ENCODE peak calls at places on chromosomes 4 and X, in seven cellular contexts. One of them, this sample, is unnamed.

GRCh38 chrX:31060013-31060412 is 11.8 kb downstream of the FTHL17 start:
- DNase-seq in HepG2: no peak
- DNase-seq in HCT116: no peak
- DNase-seq in SK-N-SH: no peak
- DNase-seq in K562: no peak
- DNase-seq in GM12878: no peak
- DNase-seq in H1: no peak
- DNase-seq in this sample: no peak

GRCh38 chr4:8689741-8690140 is 97.2 kb downstream of the CPZ start:
- DNase-seq in HepG2: no peak
- DNase-seq in HCT116: no peak
- DNase-seq in SK-N-SH: no peak
- DNase-seq in K562: no peak
- DNase-seq in GM12878: no peak
- DNase-seq in H1: no peak
- DNase-seq in this sample: no peak

GRCh38 chr4:127856485-127857447 is 23.9 kb upstream of the PLK4 start:
- DNase-seq in HepG2: no peak
- DNase-seq in HCT116: no peak
- DNase-seq in SK-N-SH: no peak
- DNase-seq in K562: no peak
- DNase-seq in GM12878: peak; percentile 60
- DNase-seq in H1: no peak
- DNase-seq in this sample: no peak

GRCh38 chr4:54234497-54235205 is 5.6 kb downstream of the PDGFRA start:
- DNase-seq in HepG2: no peak
- DNase-seq in HCT116: no peak
- DNase-seq in SK-N-SH: peak; percentile 30
- DNase-seq in K562: no peak
- DNase-seq in GM12878: no peak
- DNase-seq in H1: no peak
- DNase-seq in this sample: no peak

GRCh38 chr4:5822617-5823016 is 70.3 kb downstream of the CRMP1 start:
- DNase-seq in HepG2: no peak
- DNase-seq in HCT116: no peak
- DNase-seq in SK-N-SH: no peak
- DNase-seq in K562: no peak
- DNase-seq in GM12878: no peak
- DNase-seq in H1: no peak
- DNase-seq in this sample: no peak

GRCh38 chrX:46408553-46409407 is 136.4 kb downstream of the ZNF674 start:
- DNase-seq in HepG2: peak; percentile 18
- DNase-seq in HCT116: peak; percentile 42
- DNase-seq in SK-N-SH: peak; percentile 57
- DNase-seq in K562: peak; percentile 52
- DNase-seq in GM12878: peak; percentile 16
- DNase-seq in H1: peak; percentile 64
- DNase-seq in this sample: peak; percentile 68

GRCh38 chr4:139509727-139510410 is 46.1 kb downstream of the SETD7 start:
- DNase-seq in HepG2: peak; percentile 53
- DNase-seq in HCT116: no peak
- DNase-seq in SK-N-SH: no peak
- DNase-seq in K562: no peak
- DNase-seq in GM12878: no peak
- DNase-seq in H1: no peak
- DNase-seq in this sample: peak; percentile 60

GRCh38 chr4:118807659-118808058 is 28.3 kb downstream of the SEC24D start:
- DNase-seq in HepG2: no peak
- DNase-seq in HCT116: no peak
- DNase-seq in SK-N-SH: peak; percentile 45
- DNase-seq in K562: no peak
- DNase-seq in GM12878: no peak
- DNase-seq in H1: no peak
- DNase-seq in this sample: no peak

GRCh38 chr4:40749717-40750460 is at the start of gene NSUN7:
- DNase-seq in HepG2: no peak
- DNase-seq in HCT116: no peak
- DNase-seq in SK-N-SH: peak; percentile 91
- DNase-seq in K562: no peak
- DNase-seq in GM12878: no peak
- DNase-seq in H1: peak; percentile 93
- DNase-seq in this sample: no peak

GRCh38 chr4:7003879-7004240 is 39.3 kb upstream of the TADA2B start:
- DNase-seq in HepG2: no peak
- DNase-seq in HCT116: no peak
- DNase-seq in SK-N-SH: no peak
- DNase-seq in K562: no peak
- DNase-seq in GM12878: no peak
- DNase-seq in H1: no peak
- DNase-seq in this sample: no peak

GRCh38 chrX:97308161-97308560 is 424.5 kb downstream of the RPA4 start:
- DNase-seq in HepG2: no peak
- DNase-seq in HCT116: no peak
- DNase-seq in SK-N-SH: no peak
- DNase-seq in K562: no peak
- DNase-seq in GM12878: no peak
- DNase-seq in H1: no peak
- DNase-seq in this sample: no peak

GRCh38 chr4:161555689-161556660 is 607.8 kb downstream of the FSTL5 start:
- DNase-seq in HepG2: no peak
- DNase-seq in HCT116: no peak
- DNase-seq in SK-N-SH: no peak
- DNase-seq in K562: no peak
- DNase-seq in GM12878: peak; percentile 88
- DNase-seq in H1: no peak
- DNase-seq in this sample: no peak

GRCh38 chrX:39873111-39873510 is 224.6 kb downstream of the BCOR start:
- DNase-seq in HepG2: no peak
- DNase-seq in HCT116: no peak
- DNase-seq in SK-N-SH: no peak
- DNase-seq in K562: no peak
- DNase-seq in GM12878: no peak
- DNase-seq in H1: no peak
- DNase-seq in this sample: no peak
- TF ChIP-seq JUND in HepG2: no peak
- TF ChIP-seq JUND in HCT116: no peak
- TF ChIP-seq JUND in SK-N-SH: no peak
- TF ChIP-seq JUND in K562: no peak
- TF ChIP-seq JUND in GM12878: no peak
- TF ChIP-seq JUND in H1: no peak
- TF ChIP-seq JUND in this sample: no peak

GRCh38 chr4:22384154-22384553 is 131.7 kb downstream of the ADGRA3 start:
- DNase-seq in HepG2: no peak
- DNase-seq in HCT116: no peak
- DNase-seq in SK-N-SH: no peak
- DNase-seq in K562: no peak
- DNase-seq in GM12878: no peak
- DNase-seq in H1: no peak
- DNase-seq in this sample: no peak

GRCh38 chr4:22391548-22391947 is 124.3 kb downstream of the ADGRA3 start:
- DNase-seq in HepG2: no peak
- DNase-seq in HCT116: no peak
- DNase-seq in SK-N-SH: no peak
- DNase-seq in K562: no peak
- DNase-seq in GM12878: no peak
- DNase-seq in H1: no peak
- DNase-seq in this sample: peak; percentile 34

GRCh38 chr4:22385615-22386014 is 130.3 kb downstream of the ADGRA3 start:
- DNase-seq in HepG2: no peak
- DNase-seq in HCT116: peak; percentile 59
- DNase-seq in SK-N-SH: no peak
- DNase-seq in K562: no peak
- DNase-seq in GM12878: no peak
- DNase-seq in H1: no peak
- DNase-seq in this sample: no peak

DNA sequence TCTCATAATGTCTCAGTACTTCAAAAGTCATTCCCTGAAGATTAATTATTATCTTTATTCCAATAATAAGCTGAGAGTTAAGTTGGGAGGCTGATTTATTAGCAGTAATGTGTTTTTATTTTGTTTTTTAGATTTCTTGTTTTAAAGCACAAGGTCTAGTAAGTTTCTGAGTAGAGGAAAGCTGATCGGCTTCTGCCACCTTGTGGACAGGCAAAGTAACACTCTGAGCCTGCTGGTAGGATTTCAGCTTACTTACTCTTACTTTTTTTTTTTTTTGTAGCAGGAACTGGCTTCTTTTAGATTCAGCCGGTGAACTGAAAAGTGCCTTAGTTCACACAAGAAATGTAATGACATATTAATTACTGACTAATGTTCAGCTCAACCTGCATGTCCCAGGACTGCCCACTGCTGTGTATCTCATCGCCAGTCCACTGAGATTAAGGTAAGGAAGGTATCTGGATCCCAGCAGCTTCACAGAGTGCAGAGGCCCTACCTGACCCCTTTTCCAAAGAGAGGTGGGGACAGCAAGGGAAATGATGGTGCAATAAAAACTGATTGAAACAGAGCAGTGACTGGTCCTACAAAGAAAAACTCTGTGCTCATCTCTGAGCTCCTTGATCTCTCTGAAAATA is 126.5 kb downstream of the ADGRA3 start:
- DNase-seq in HepG2: peak; percentile 59
- DNase-seq in HCT116: peak; percentile 48
- DNase-seq in SK-N-SH: peak; percentile 35
- DNase-seq in K562: peak; percentile 37
- DNase-seq in GM12878: no peak
- DNase-seq in H1: no peak
- DNase-seq in this sample: peak; percentile 2
- TF ChIP-seq JUND in HepG2: no peak
- TF ChIP-seq JUND in HCT116: no peak
- TF ChIP-seq JUND in SK-N-SH: no peak
- TF ChIP-seq JUND in K562: no peak
- TF ChIP-seq JUND in GM12878: no peak
- TF ChIP-seq JUND in H1: no peak
- TF ChIP-seq JUND in this sample: no peak

GRCh38 chrX:147848543-147849448 is 62.9 kb upstream of the FMR1 start:
- DNase-seq in HepG2: no peak
- DNase-seq in HCT116: no peak
- DNase-seq in SK-N-SH: no peak
- DNase-seq in K562: no peak
- DNase-seq in GM12878: no peak
- DNase-seq in H1: no peak
- DNase-seq in this sample: no peak
- TF ChIP-seq JUND in HepG2: no peak
- TF ChIP-seq JUND in HCT116: no peak
- TF ChIP-seq JUND in SK-N-SH: no peak
- TF ChIP-seq JUND in K562: no peak
- TF ChIP-seq JUND in GM12878: no peak
- TF ChIP-seq JUND in H1: no peak
- TF ChIP-seq JUND in this sample: no peak

GRCh38 chr4:157739237-157739636 is 433.6 kb downstream of the GASK1B start:
- DNase-seq in HepG2: no peak
- DNase-seq in HCT116: no peak
- DNase-seq in SK-N-SH: no peak
- DNase-seq in K562: no peak
- DNase-seq in GM12878: no peak
- DNase-seq in H1: no peak
- DNase-seq in this sample: no peak
- TF ChIP-seq JUND in HepG2: no peak
- TF ChIP-seq JUND in HCT116: no peak
- TF ChIP-seq JUND in SK-N-SH: no peak
- TF ChIP-seq JUND in K562: no peak
- TF ChIP-seq JUND in GM12878: no peak
- TF ChIP-seq JUND in H1: no peak
- TF ChIP-seq JUND in this sample: no peak

GRCh38 chr4:142718981-142719380 is 127.1 kb downstream of the INPP4B start:
- DNase-seq in HepG2: no peak
- DNase-seq in HCT116: no peak
- DNase-seq in SK-N-SH: no peak
- DNase-seq in K562: no peak
- DNase-seq in GM12878: no peak
- DNase-seq in H1: no peak
- DNase-seq in this sample: no peak

GRCh38 chr4:142721187-142721586 is 124.9 kb downstream of the INPP4B start:
- DNase-seq in HepG2: no peak
- DNase-seq in HCT116: no peak
- DNase-seq in SK-N-SH: no peak
- DNase-seq in K562: no peak
- DNase-seq in GM12878: no peak
- DNase-seq in H1: no peak
- DNase-seq in this sample: no peak

GRCh38 chr4:142715727-142716126 is 130.4 kb downstream of the INPP4B start:
- DNase-seq in HepG2: no peak
- DNase-seq in HCT116: no peak
- DNase-seq in SK-N-SH: no peak
- DNase-seq in K562: no peak
- DNase-seq in GM12878: no peak
- DNase-seq in H1: no peak
- DNase-seq in this sample: no peak

DNA sequence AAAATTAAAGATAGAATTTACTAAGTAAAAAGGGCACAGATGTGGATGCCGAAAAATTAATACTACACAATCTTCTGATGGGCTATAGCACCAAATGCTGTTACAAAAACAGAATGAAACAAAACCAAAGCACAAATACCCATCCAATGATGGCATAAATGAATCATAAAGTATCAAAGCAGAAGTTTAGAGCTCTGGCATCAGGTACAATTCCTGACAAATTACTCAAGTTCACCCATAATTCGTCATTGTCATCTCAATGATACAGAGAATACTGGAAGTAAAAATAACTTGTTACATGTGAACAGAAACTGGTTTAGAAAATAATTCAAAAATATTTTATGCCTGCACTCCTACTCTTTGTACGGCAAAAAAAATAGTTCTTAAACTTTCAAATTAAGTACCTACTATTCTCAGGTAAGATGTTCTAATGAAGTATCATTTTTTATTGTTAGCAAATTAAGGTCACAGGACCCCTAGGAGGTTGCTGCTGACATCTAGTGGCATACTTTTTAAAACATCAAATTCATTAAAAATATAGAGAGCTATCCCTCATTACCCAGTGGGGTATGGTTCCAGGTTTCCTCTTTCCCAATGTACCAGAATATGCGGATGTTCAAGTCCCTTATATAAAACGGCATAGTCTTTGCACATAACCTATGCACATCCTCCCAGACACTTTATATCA is 126.1 kb downstream of the INPP4B start:
- DNase-seq in HepG2: no peak
- DNase-seq in HCT116: peak; percentile 68
- DNase-seq in SK-N-SH: peak; percentile 45
- DNase-seq in K562: no peak
- DNase-seq in GM12878: no peak
- DNase-seq in H1: no peak
- DNase-seq in this sample: no peak
- TF ChIP-seq JUND in HepG2: no peak
- TF ChIP-seq JUND in HCT116: peak; percentile 76
- TF ChIP-seq JUND in SK-N-SH: no peak
- TF ChIP-seq JUND in K562: no peak
- TF ChIP-seq JUND in GM12878: no peak
- TF ChIP-seq JUND in H1: no peak
- TF ChIP-seq JUND in this sample: no peak

DNA sequence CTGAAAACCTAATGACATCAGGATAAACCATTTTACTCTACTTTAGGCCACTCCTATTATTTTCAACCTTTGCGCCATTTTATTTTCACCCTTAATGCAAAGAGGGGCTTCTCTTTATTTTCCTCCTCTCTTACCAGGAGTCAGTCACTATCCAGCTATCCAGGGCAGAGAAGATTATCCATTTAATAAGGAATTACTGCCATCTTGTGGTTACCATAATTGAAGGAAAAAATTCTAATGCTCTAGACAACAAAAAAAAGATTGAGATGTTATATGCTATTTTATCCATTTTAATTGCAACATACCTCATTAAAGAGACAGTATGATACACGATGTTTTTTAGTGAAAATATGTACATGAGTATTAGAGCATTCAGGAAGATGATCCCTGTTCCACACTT is 514.5 kb upstream of the FAM241A start:
- DNase-seq in HepG2: peak; percentile 7
- DNase-seq in HCT116: peak; percentile 23
- DNase-seq in SK-N-SH: peak; percentile 10
- DNase-seq in K562: no peak
- DNase-seq in GM12878: no peak
- DNase-seq in H1: no peak
- DNase-seq in this sample: no peak
- TF ChIP-seq JUND in HepG2: no peak
- TF ChIP-seq JUND in HCT116: no peak
- TF ChIP-seq JUND in SK-N-SH: no peak
- TF ChIP-seq JUND in K562: no peak
- TF ChIP-seq JUND in GM12878: no peak
- TF ChIP-seq JUND in H1: no peak
- TF ChIP-seq JUND in this sample: no peak